ENCODE peak calls at places on chromosomes 1 and 21, in four cellular contexts. E is endodermal cell, W is upper lobe of right lung, O is epithelial cell of prostate. F is an unnamed sample.

GRCh38 chr1:101122452-101123166 is 97.0 kb upstream of the DPH5 start:
- DNase-seq in E (no peak), W (no peak), O (no peak), F (no peak)

GRCh38 chr1:67732750-67733151 is 47.8 kb downstream of the GADD45A start:
- DNase-seq in E (no peak), W (no peak), O (no peak), F (no peak)

GRCh38 chr1:184866582-184866981 is 107.7 kb downstream of the NIBAN1 start:
- DNase-seq in E (no peak), W (no peak), O (no peak), F (no peak)

GRCh38 chr1:71881611-71882010 is 400.7 kb downstream of the NEGR1 start:
- DNase-seq in E (no peak), W (no peak), O (no peak), F (no peak)

GRCh38 chr1:53015508-53015860 is 46.5 kb upstream of the PODN start:
- DNase-seq in E (peak; percentile 46), W (no peak), O (no peak), F (peak; percentile 11)

GRCh38 chr21:32207096-32207716 is 71.6 kb downstream of the MIS18A start:
- DNase-seq in E (no peak), W (no peak), O (no peak), F (no peak)

GRCh38 chr1:230517326-230517725 is 91.2 kb upstream of the PGBD5 start:
- DNase-seq in E (no peak), W (no peak), O (no peak), F (no peak)

GRCh38 chr1:21586926-21587601 is 77.8 kb downstream of the ALPL start:
- DNase-seq in E (peak; percentile 85), W (peak; percentile 91), O (no peak), F (peak; percentile 87)

GRCh38 chr1:204434116-204434755 is 22.6 kb upstream of the PPP1R15B start:
- DNase-seq in E (no peak), W (no peak), O (no peak), F (no peak)

GRCh38 chr1:113783254-113784103 is 24.2 kb upstream of the PHTF1 start:
- DNase-seq in E (no peak), W (no peak), O (no peak), F (no peak)

DNA sequence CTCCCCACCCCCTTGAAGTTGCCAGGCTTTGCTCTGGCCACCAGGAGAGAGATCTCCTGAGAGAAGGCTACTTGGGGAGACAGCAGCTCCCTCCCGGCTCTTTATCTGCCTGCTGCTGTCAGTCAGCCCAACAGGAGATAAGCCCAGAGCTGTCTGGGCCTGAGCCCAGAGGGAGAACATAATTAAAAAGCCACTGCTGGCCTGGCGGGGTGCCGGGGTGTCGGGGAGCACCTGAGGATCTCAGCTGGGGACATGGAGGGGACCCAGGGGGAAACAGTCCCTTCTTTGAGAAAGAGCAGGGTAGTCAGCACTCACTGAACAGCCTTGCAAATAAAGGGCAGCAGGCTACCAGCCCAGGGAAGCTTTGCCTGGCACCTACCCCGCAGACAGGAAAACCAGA is 17.9 kb downstream of the VWA5B1 start:
- DNase-seq in E (no peak), W (no peak), O (no peak), F (no peak)
- H3K27ac ChIP-seq in E (no peak overlapping the region), W (no peak overlapping the region), O (no peak overlapping the region), F (no peak overlapping the region)

GRCh38 chr1:11026903-11027302 is 14.4 kb downstream of the TARDBP start:
- DNase-seq in E (no peak), W (no peak), O (no peak), F (no peak)

GRCh38 chr1:11026052-11026451 is 13.6 kb downstream of the TARDBP start:
- DNase-seq in E (no peak), W (no peak), O (no peak), F (peak; percentile 23)

GRCh38 chr1:11025618-11026017 is 13.2 kb downstream of the TARDBP start:
- DNase-seq in E (no peak), W (no peak), O (no peak), F (no peak)

GRCh38 chr1:11028018-11028417 is 15.6 kb downstream of the TARDBP start:
- DNase-seq in E (no peak), W (no peak), O (no peak), F (no peak)

DNA sequence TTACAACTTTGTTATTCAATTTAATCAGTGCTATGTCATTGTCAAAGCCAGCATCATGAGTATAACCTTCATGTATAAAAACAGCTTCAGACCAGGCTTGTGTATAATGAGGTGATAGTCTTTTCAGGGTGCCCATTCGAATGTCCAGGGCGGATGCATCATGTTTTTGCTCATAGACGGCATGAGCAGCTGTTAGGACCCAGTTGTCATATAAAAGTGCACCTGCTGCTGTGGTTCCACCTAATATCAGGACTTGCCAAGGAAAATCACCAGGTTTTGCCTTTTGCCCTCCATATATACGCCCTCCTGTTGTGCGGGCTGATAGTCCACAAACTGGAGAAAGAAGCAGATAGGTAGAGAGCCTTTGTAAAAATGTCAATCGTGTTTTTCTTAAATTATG is 14.9 kb downstream of the TARDBP start:
- DNase-seq in E (no peak), W (no peak), O (no peak), F (no peak)
- H3K27ac ChIP-seq in E (no peak overlapping the region), W (no peak overlapping the region), O (no peak overlapping the region), F (no peak overlapping the region)

DNA sequence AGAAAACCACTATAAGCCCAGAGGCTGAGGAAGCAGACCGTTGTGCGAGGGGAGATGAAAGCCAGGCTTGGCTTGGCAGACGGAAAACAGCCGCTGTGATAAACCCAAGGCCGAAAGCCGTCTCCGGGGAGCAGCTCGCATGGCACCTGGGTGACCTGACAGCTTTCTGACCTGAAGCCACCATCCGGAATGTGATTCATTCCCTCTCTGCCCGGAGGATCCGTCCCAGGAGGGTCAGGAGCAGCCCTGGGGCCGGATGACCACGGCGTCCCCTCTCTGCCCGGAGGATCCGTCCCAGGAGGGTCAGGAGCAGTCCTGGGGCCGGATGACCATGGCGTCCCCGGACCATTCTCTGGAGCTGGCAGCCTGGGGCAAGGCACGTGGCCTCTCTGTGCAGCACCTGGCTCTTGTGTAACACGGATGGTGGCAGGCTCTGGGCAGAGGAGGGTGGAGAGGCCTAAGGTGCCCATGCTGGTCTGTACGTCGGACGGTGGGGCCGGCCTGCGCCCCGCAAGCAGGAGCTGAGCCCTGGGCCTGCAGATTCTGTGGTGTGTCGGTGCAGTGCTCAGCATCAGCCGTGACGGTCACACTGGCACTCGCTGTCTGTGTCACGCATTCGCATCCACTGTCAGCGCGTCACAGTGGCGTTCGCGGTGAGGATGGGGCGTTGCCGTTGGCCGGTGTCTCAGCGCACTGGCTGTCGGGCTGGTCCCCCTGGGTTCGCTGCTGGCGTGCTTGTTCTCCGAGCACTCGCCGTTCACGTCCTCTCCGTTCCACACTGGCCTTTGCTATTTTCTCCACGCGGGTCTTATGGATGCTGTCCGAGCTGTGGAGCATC is 50.3 kb downstream of the SLX9 start:
- DNase-seq in E (no peak), W (no peak), O (no peak), F (no peak)
- H3K27ac ChIP-seq in E (no peak overlapping the region), W (no peak overlapping the region), O (no peak overlapping the region), F (peak overlapping the region; percentile 9)

DNA sequence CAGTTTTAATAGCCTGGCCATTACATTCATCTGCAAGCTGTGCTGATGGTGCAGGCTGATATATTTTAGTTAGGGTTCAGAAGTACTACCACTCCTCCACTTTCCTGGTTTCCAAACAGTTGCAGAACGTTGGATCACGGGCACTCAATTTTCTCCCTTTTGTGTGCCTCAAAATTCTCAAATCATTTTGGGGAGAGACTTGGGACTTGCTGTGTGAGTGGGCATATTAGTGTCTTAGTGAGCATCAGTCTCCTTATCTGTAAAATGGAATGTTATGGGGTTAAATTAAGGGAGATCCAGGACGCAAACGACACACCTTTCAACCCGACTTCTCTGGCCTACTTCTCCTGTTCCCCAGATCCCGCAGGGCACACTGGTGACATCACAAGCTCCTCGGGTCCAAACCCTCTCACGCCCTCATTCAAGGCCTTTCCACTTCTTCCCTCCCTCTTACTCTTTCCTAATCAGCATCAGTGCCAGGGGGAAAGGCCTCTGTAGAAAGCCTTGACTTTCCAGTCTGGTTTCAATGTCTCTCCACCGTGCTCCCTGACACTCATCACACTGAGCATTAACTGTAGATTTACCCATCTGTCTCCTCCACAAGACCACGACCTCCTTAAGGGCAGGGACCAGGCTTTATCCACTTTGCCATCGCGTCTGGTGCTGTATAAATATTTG is 1.2 kb downstream of the PIGP start:
- DNase-seq in E (peak; percentile 58), W (peak; percentile 77), O (no peak), F (peak; percentile 1)
- H3K27ac ChIP-seq in E (peak overlapping the region; percentile 98), W (peak overlapping the region; percentile 99), O (peak overlapping the region; percentile 79), F (peak overlapping the region; percentile 96)

DNA sequence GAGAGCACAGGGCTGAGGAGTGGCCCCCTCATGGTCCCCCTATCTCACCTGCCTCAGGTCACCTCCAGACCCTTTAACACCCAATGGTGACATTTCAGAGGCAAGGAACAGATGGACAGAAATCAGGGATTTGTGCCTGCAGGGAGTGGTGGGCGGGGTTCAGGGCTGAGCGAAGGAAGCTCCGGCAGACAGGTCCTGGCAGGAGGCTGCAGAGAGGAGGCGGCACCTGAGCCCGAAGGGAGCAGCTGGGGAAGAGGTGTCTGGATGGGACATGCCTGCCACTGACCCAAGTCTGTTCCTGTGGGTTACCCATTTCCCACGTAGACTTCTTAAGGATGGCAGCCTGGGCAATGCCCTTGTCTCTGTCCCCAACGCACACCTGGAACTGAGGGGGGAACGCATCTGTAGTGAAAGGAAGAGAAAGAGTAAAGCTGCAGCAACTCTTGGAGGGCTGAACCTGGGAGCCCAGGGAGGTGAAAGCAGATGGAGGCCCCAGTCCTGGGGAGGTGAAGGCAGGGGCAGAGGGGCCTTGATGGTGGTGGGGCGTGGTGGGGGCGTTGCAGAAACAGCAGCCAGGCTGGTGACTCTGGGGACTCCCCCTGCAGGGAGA is 61.6 kb upstream of the ADARB1 start:
- DNase-seq in E (peak; percentile 92), W (peak; percentile 60), O (peak; percentile 33), F (peak; percentile 78)
- H3K27ac ChIP-seq in E (no peak overlapping the region), W (no peak overlapping the region), O (peak overlapping the region; percentile 93), F (peak overlapping the region; percentile 97)

GRCh38 chr21:33931799-33932390 is 16.3 kb upstream of the ATP5PO start:
- DNase-seq in E (no peak), W (no peak), O (no peak), F (no peak)
- H3K27ac ChIP-seq in E (peak overlapping the region; percentile 87), W (peak overlapping the region; percentile 78), O (peak overlapping the region; percentile 87), F (peak overlapping the region; percentile 86)

GRCh38 chr1:38279148-38279547 is 232.6 kb upstream of the POU3F1 start:
- DNase-seq in E (no peak), W (no peak), O (no peak), F (no peak)
- H3K27ac ChIP-seq in E (no peak overlapping the region), W (no peak overlapping the region), O (no peak overlapping the region), F (no peak overlapping the region)

GRCh38 chr1:234896477-234897364 is 231.9 kb downstream of the TOMM20 start:
- DNase-seq in E (no peak), W (no peak), O (no peak), F (no peak)

GRCh38 chr1:234897754-234898454 is 230.7 kb downstream of the TOMM20 start:
- DNase-seq in E (no peak), W (peak; percentile 45), O (no peak), F (no peak)

GRCh38 chr1:234898455-234899033 is 230.1 kb downstream of the TOMM20 start:
- DNase-seq in E (no peak), W (no peak), O (no peak), F (no peak)

GRCh38 chr1:234899041-234899787 is 229.4 kb downstream of the TOMM20 start:
- DNase-seq in E (peak; percentile 68), W (peak; percentile 76), O (peak; percentile 26), F (no peak)

DNA sequence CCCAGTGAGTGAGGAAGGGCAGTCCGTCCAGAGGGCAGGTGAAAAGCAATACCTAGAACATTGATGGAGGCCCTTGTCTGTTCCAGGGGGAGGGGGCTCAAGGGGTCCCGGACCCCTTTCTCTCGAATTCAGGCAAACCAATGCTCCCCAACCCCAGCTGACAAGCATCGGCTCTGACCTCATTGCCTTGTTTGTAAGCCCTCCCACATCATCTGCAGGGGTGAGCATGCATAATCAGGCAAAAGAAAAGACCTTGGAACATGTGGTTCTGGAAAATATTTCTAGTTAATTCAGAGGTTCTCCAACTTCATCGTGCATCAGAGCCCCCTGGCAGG is 231.3 kb downstream of the TOMM20 start:
- DNase-seq in E (no peak), W (no peak), O (no peak), F (no peak)
- H3K27ac ChIP-seq in E (no peak overlapping the region), W (no peak overlapping the region), O (no peak overlapping the region), F (no peak overlapping the region)